ENCODE peak calls at places on chromosomes 6 and 20, in eight cellular contexts. One of them, this sample, is unnamed.

GRCh38 chr20:6162239-6162638 is 39.4 kb upstream of the FERMT1 start:
- DNase-seq in HL-60: no peak
- DNase-seq in GM23338: no peak
- DNase-seq in GM12878: no peak
- DNase-seq in upper lobe of left lung: no peak
- DNase-seq in endothelial cell of umbilical vein: no peak
- DNase-seq in stomach: no peak
- DNase-seq in esophagus muscularis mucosa: peak; percentile 91
- DNase-seq in this sample: no peak

GRCh38 chr6:97026298-97026697 is 101.8 kb downstream of the KLHL32 start:
- DNase-seq in HL-60: no peak
- DNase-seq in GM23338: no peak
- DNase-seq in GM12878: no peak
- DNase-seq in upper lobe of left lung: no peak
- DNase-seq in endothelial cell of umbilical vein: no peak
- DNase-seq in stomach: no peak
- DNase-seq in esophagus muscularis mucosa: no peak
- DNase-seq in this sample: no peak

GRCh38 chr6:16972535-16972934 is 129.3 kb upstream of the STMND1 start:
- DNase-seq in HL-60: no peak
- DNase-seq in GM23338: no peak
- DNase-seq in GM12878: no peak
- DNase-seq in upper lobe of left lung: no peak
- DNase-seq in endothelial cell of umbilical vein: no peak
- DNase-seq in stomach: no peak
- DNase-seq in esophagus muscularis mucosa: no peak
- DNase-seq in this sample: no peak

GRCh38 chr20:54525906-54526596 is 50.7 kb downstream of the DOK5 start:
- DNase-seq in HL-60: no peak
- DNase-seq in GM23338: no peak
- DNase-seq in GM12878: no peak
- DNase-seq in upper lobe of left lung: no peak
- DNase-seq in endothelial cell of umbilical vein: peak; percentile 39
- DNase-seq in stomach: no peak
- DNase-seq in esophagus muscularis mucosa: no peak
- DNase-seq in this sample: no peak

GRCh38 chr20:57173041-57173440 is 93.4 kb downstream of the BMP7 start:
- DNase-seq in HL-60: no peak
- DNase-seq in GM23338: no peak
- DNase-seq in GM12878: no peak
- DNase-seq in upper lobe of left lung: no peak
- DNase-seq in endothelial cell of umbilical vein: no peak
- DNase-seq in stomach: no peak
- DNase-seq in esophagus muscularis mucosa: no peak
- DNase-seq in this sample: no peak

GRCh38 chr20:3890410-3890751 is 1.2 kb downstream of the PANK2 start:
- DNase-seq in HL-60: no peak
- DNase-seq in GM23338: peak; percentile 55
- DNase-seq in GM12878: no peak
- DNase-seq in upper lobe of left lung: no peak
- DNase-seq in endothelial cell of umbilical vein: no peak
- DNase-seq in stomach: no peak
- DNase-seq in esophagus muscularis mucosa: no peak
- DNase-seq in this sample: no peak

GRCh38 chr6:25388776-25389175 is 109.6 kb downstream of the CARMIL1 start:
- DNase-seq in HL-60: no peak
- DNase-seq in GM23338: no peak
- DNase-seq in GM12878: no peak
- DNase-seq in upper lobe of left lung: no peak
- DNase-seq in endothelial cell of umbilical vein: no peak
- DNase-seq in stomach: no peak
- DNase-seq in esophagus muscularis mucosa: no peak
- DNase-seq in this sample: no peak

GRCh38 chr20:22684072-22684762 is 99.8 kb upstream of the FOXA2 start:
- DNase-seq in HL-60: no peak
- DNase-seq in GM23338: peak; percentile 90
- DNase-seq in GM12878: peak; percentile 15
- DNase-seq in upper lobe of left lung: no peak
- DNase-seq in endothelial cell of umbilical vein: peak; percentile 76
- DNase-seq in stomach: peak; percentile 78
- DNase-seq in esophagus muscularis mucosa: peak; percentile 94
- DNase-seq in this sample: peak; percentile 56

GRCh38 chr6:167163476-167164011 is 5.8 kb upstream of the GPR31 start:
- DNase-seq in HL-60: no peak
- DNase-seq in GM23338: peak; percentile 97
- DNase-seq in GM12878: no peak
- DNase-seq in upper lobe of left lung: no peak
- DNase-seq in endothelial cell of umbilical vein: no peak
- DNase-seq in stomach: no peak
- DNase-seq in esophagus muscularis mucosa: no peak
- DNase-seq in this sample: no peak

GRCh38 chr6:168133186-168133585 is 54.2 kb upstream of the FRMD1 start:
- DNase-seq in HL-60: no peak
- DNase-seq in GM23338: no peak
- DNase-seq in GM12878: no peak
- DNase-seq in upper lobe of left lung: peak; percentile 84
- DNase-seq in endothelial cell of umbilical vein: no peak
- DNase-seq in stomach: no peak
- DNase-seq in esophagus muscularis mucosa: peak; percentile 91
- DNase-seq in this sample: no peak

GRCh38 chr6:36340671-36341454 is 4.2 kb upstream of the BNIP5 start:
- DNase-seq in HL-60: no peak
- DNase-seq in GM23338: peak; percentile 78
- DNase-seq in GM12878: peak; percentile 34
- DNase-seq in upper lobe of left lung: peak; percentile 90
- DNase-seq in endothelial cell of umbilical vein: peak; percentile 59
- DNase-seq in stomach: peak; percentile 85
- DNase-seq in esophagus muscularis mucosa: no peak
- DNase-seq in this sample: peak; percentile 42

GRCh38 chr20:49466114-49466912 is 16.2 kb downstream of the KCNB1 start:
- DNase-seq in HL-60: no peak
- DNase-seq in GM23338: peak; percentile 15
- DNase-seq in GM12878: no peak
- DNase-seq in upper lobe of left lung: no peak
- DNase-seq in endothelial cell of umbilical vein: no peak
- DNase-seq in stomach: no peak
- DNase-seq in esophagus muscularis mucosa: no peak
- DNase-seq in this sample: no peak

GRCh38 chr20:4844766-4845465 is 123.2 kb downstream of the PRND start:
- DNase-seq in HL-60: no peak
- DNase-seq in GM23338: no peak
- DNase-seq in GM12878: peak; percentile 7
- DNase-seq in upper lobe of left lung: no peak
- DNase-seq in endothelial cell of umbilical vein: no peak
- DNase-seq in stomach: no peak
- DNase-seq in esophagus muscularis mucosa: no peak
- DNase-seq in this sample: no peak

GRCh38 chr6:69631552-69632346 is 165.1 kb downstream of the LMBRD1 start:
- DNase-seq in HL-60: no peak
- DNase-seq in GM23338: peak; percentile 18
- DNase-seq in GM12878: no peak
- DNase-seq in upper lobe of left lung: no peak
- DNase-seq in endothelial cell of umbilical vein: no peak
- DNase-seq in stomach: no peak
- DNase-seq in esophagus muscularis mucosa: no peak
- DNase-seq in this sample: no peak

GRCh38 chr6:64817525-64817924 is 889.5 kb downstream of the EYS start:
- DNase-seq in HL-60: no peak
- DNase-seq in GM23338: no peak
- DNase-seq in GM12878: no peak
- DNase-seq in upper lobe of left lung: no peak
- DNase-seq in endothelial cell of umbilical vein: peak; percentile 39
- DNase-seq in stomach: no peak
- DNase-seq in esophagus muscularis mucosa: no peak
- DNase-seq in this sample: no peak

GRCh38 chr6:167742719-167743303 is 83.9 kb upstream of the AFDN start:
- DNase-seq in HL-60: no peak
- DNase-seq in GM23338: peak; percentile 38
- DNase-seq in GM12878: no peak
- DNase-seq in upper lobe of left lung: no peak
- DNase-seq in endothelial cell of umbilical vein: no peak
- DNase-seq in stomach: no peak
- DNase-seq in esophagus muscularis mucosa: no peak
- DNase-seq in this sample: no peak

GRCh38 chr20:62485062-62485700 is 9.4 kb upstream of the GATA5 start:
- DNase-seq in HL-60: no peak
- DNase-seq in GM23338: no peak
- DNase-seq in GM12878: no peak
- DNase-seq in upper lobe of left lung: peak; percentile 67
- DNase-seq in endothelial cell of umbilical vein: no peak
- DNase-seq in stomach: peak; percentile 78
- DNase-seq in esophagus muscularis mucosa: no peak
- DNase-seq in this sample: no peak

GRCh38 chr6:33730611-33731010 is 16.1 kb downstream of the IP6K3 start:
- DNase-seq in HL-60: no peak
- DNase-seq in GM23338: no peak
- DNase-seq in GM12878: no peak
- DNase-seq in upper lobe of left lung: no peak
- DNase-seq in endothelial cell of umbilical vein: no peak
- DNase-seq in stomach: no peak
- DNase-seq in esophagus muscularis mucosa: no peak
- DNase-seq in this sample: no peak
- TF ChIP-seq POLR2AphosphoS5 in HL-60: no peak
- TF ChIP-seq POLR2AphosphoS5 in GM23338: no peak
- TF ChIP-seq POLR2AphosphoS5 in GM12878: no peak
- TF ChIP-seq POLR2AphosphoS5 in upper lobe of left lung: peak; percentile 32
- TF ChIP-seq POLR2AphosphoS5 in endothelial cell of umbilical vein: no peak
- TF ChIP-seq POLR2AphosphoS5 in stomach: no peak
- TF ChIP-seq POLR2AphosphoS5 in esophagus muscularis mucosa: no peak
- TF ChIP-seq POLR2AphosphoS5 in this sample: no peak

GRCh38 chr6:110900028-110900598 is 25.5 kb downstream of the AMD1 start:
- DNase-seq in HL-60: no peak
- DNase-seq in GM23338: no peak
- DNase-seq in GM12878: no peak
- DNase-seq in upper lobe of left lung: no peak
- DNase-seq in endothelial cell of umbilical vein: no peak
- DNase-seq in stomach: no peak
- DNase-seq in esophagus muscularis mucosa: no peak
- DNase-seq in this sample: no peak
- TF ChIP-seq CTCF in HL-60: no peak
- TF ChIP-seq CTCF in GM23338: no peak
- TF ChIP-seq CTCF in GM12878: no peak
- TF ChIP-seq CTCF in upper lobe of left lung: no peak
- TF ChIP-seq CTCF in endothelial cell of umbilical vein: no peak
- TF ChIP-seq CTCF in stomach: no peak
- TF ChIP-seq CTCF in esophagus muscularis mucosa: no peak
- TF ChIP-seq CTCF in this sample: no peak

GRCh38 chr6:139028658-139029469 is at the start of gene ABRACL:
- DNase-seq in HL-60: peak; percentile 68
- DNase-seq in GM23338: peak; percentile 48
- DNase-seq in GM12878: peak; percentile 45
- DNase-seq in upper lobe of left lung: peak; percentile 92
- DNase-seq in endothelial cell of umbilical vein: peak; percentile 70
- DNase-seq in stomach: peak; percentile 72
- DNase-seq in esophagus muscularis mucosa: no peak
- DNase-seq in this sample: no peak

GRCh38 chr6:139029470-139030210 is 1.1 kb downstream of the ABRACL start:
- DNase-seq in HL-60: no peak
- DNase-seq in GM23338: peak; percentile 73
- DNase-seq in GM12878: no peak
- DNase-seq in upper lobe of left lung: no peak
- DNase-seq in endothelial cell of umbilical vein: peak; percentile 47
- DNase-seq in stomach: peak; percentile 69
- DNase-seq in esophagus muscularis mucosa: no peak
- DNase-seq in this sample: no peak

GRCh38 chr6:139030211-139030530 is 1.6 kb downstream of the ABRACL start:
- DNase-seq in HL-60: no peak
- DNase-seq in GM23338: no peak
- DNase-seq in GM12878: no peak
- DNase-seq in upper lobe of left lung: no peak
- DNase-seq in endothelial cell of umbilical vein: no peak
- DNase-seq in stomach: no peak
- DNase-seq in esophagus muscularis mucosa: no peak
- DNase-seq in this sample: no peak

GRCh38 chr6:139027620-139028182 is 844 bp upstream of the ABRACL start:
- DNase-seq in HL-60: peak; percentile 63
- DNase-seq in GM23338: peak; percentile 82
- DNase-seq in GM12878: peak; percentile 36
- DNase-seq in upper lobe of left lung: no peak
- DNase-seq in endothelial cell of umbilical vein: peak; percentile 52
- DNase-seq in stomach: peak; percentile 41
- DNase-seq in esophagus muscularis mucosa: no peak
- DNase-seq in this sample: no peak

GRCh38 chr6:139028242-139028657 is 295 bp upstream of the ABRACL start:
- DNase-seq in HL-60: no peak
- DNase-seq in GM23338: peak; percentile 92
- DNase-seq in GM12878: no peak
- DNase-seq in upper lobe of left lung: no peak
- DNase-seq in endothelial cell of umbilical vein: no peak
- DNase-seq in stomach: no peak
- DNase-seq in esophagus muscularis mucosa: no peak
- DNase-seq in this sample: no peak
- TF ChIP-seq POLR2AphosphoS5 in HL-60: no peak
- TF ChIP-seq POLR2AphosphoS5 in GM23338: no peak
- TF ChIP-seq POLR2AphosphoS5 in GM12878: no peak
- TF ChIP-seq POLR2AphosphoS5 in upper lobe of left lung: no peak
- TF ChIP-seq POLR2AphosphoS5 in endothelial cell of umbilical vein: no peak
- TF ChIP-seq POLR2AphosphoS5 in stomach: no peak
- TF ChIP-seq POLR2AphosphoS5 in esophagus muscularis mucosa: no peak
- TF ChIP-seq POLR2AphosphoS5 in this sample: no peak

DNA sequence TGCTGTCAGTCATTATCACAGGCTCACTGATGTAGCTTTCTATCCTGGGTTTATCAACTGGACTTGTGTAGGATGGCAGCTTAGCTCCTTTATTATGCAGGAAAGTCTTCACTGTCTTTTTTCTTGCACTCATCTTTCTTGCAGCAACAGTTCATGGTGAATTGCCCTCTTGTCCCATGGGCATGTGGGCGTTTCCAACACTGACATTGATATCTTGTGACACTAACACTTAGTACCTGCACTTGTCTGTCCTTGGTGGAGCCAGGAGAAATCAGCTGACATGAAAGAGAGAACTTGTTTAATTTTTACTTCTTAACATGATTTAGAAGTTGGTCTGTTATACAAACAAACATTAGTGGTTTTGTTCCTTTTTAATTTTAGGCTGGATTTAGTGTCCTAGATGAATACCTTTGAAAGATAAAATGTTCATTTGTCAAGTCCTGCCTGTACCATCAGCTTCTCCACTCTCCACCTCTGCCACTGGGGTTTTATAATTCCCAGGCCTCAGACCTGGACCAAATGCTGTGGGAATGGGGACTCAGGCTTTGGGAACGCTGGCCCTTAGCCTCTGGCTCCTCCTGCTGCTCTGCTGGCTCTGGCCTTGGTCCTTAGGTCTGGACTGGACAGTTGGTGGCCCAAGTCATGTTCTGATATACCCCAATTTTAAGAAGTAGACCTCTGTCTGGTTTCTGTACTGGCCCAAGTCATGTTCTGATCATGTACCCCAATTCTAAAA is 161.0 kb upstream of the LAMP5 start:
- DNase-seq in HL-60: no peak
- DNase-seq in GM23338: no peak
- DNase-seq in GM12878: no peak
- DNase-seq in upper lobe of left lung: no peak
- DNase-seq in endothelial cell of umbilical vein: no peak
- DNase-seq in stomach: no peak
- DNase-seq in esophagus muscularis mucosa: no peak
- DNase-seq in this sample: no peak
- TF ChIP-seq CTCF in HL-60: no peak
- TF ChIP-seq CTCF in GM23338: no peak
- TF ChIP-seq CTCF in GM12878: no peak
- TF ChIP-seq CTCF in upper lobe of left lung: no peak
- TF ChIP-seq CTCF in endothelial cell of umbilical vein: no peak
- TF ChIP-seq CTCF in stomach: no peak
- TF ChIP-seq CTCF in esophagus muscularis mucosa: no peak
- TF ChIP-seq CTCF in this sample: no peak

GRCh38 chr6:15462717-15463525 is 199.9 kb downstream of the DTNBP1 start:
- DNase-seq in HL-60: no peak
- DNase-seq in GM23338: no peak
- DNase-seq in GM12878: no peak
- DNase-seq in upper lobe of left lung: no peak
- DNase-seq in endothelial cell of umbilical vein: no peak
- DNase-seq in stomach: no peak
- DNase-seq in esophagus muscularis mucosa: no peak
- DNase-seq in this sample: no peak
- TF ChIP-seq POLR2AphosphoS5 in HL-60: no peak
- TF ChIP-seq POLR2AphosphoS5 in GM23338: peak; percentile 2
- TF ChIP-seq POLR2AphosphoS5 in GM12878: no peak
- TF ChIP-seq POLR2AphosphoS5 in upper lobe of left lung: no peak
- TF ChIP-seq POLR2AphosphoS5 in endothelial cell of umbilical vein: no peak
- TF ChIP-seq POLR2AphosphoS5 in stomach: no peak
- TF ChIP-seq POLR2AphosphoS5 in esophagus muscularis mucosa: no peak
- TF ChIP-seq POLR2AphosphoS5 in this sample: no peak

This sample was measured in Panc1.